ENCODE peak calls at places on chromosomes 4 and X, in five cellular contexts. I is ovary, O is GM23248, D is testis, H is astrocyte. N is an unnamed sample.

GRCh38 chr4:186201535-186202230 is 10.3 kb downstream of the CYP4V2 start:
- DNase-seq in I (no peak), O (peak; percentile 54), D (peak; percentile 33), H (no peak), N (no peak)

GRCh38 chr4:77697860-77698599 is 92.4 kb downstream of the CXCL13 start:
- DNase-seq in I (no peak), O (peak; percentile 75), D (peak; percentile 18), H (peak; percentile 55), N (no peak)

GRCh38 chr4:15729910-15730533 is 27.2 kb downstream of the BST1 start:
- DNase-seq in I (no peak), O (peak; percentile 62), D (peak; percentile 29), H (peak; percentile 20), N (no peak)

GRCh38 chr4:6294705-6295421 is 25.2 kb downstream of the WFS1 start:
- DNase-seq in I (no peak), O (no peak), D (no peak), H (no peak), N (no peak)

GRCh38 chr4:52076731-52077130 is 25.6 kb downstream of the SPATA18 start:
- DNase-seq in I (peak; percentile 32), O (no peak), D (peak; percentile 26), H (no peak), N (peak; percentile 22)

GRCh38 chrX:4091046-4091760 is 377.8 kb upstream of the PRKX start:
- DNase-seq in I (no peak), O (peak; percentile 0), D (no peak), H (no peak), N (no peak)

GRCh38 chrX:45743081-45743533 is 542.4 kb upstream of the DIPK2B start:
- DNase-seq in I (no peak), O (peak; percentile 77), D (no peak), H (peak; percentile 52), N (no peak)

GRCh38 chr4:2364654-2365053 is 53.8 kb downstream of the ZFYVE28 start:
- DNase-seq in I (peak; percentile 79), O (peak; percentile 92), D (peak; percentile 49), H (peak; percentile 44), N (peak; percentile 65)

GRCh38 chr4:159446266-159446976 is 343.5 kb downstream of the RAPGEF2 start:
- DNase-seq in I (no peak), O (peak; percentile 86), D (peak; percentile 49), H (peak; percentile 68), N (no peak)

GRCh38 chr4:182560358-182560757 is 317.2 kb downstream of the TENM3 start:
- DNase-seq in I (no peak), O (no peak), D (no peak), H (peak; percentile 65), N (no peak)

GRCh38 chr4:182065255-182065654 is 177.9 kb upstream of the TENM3 start:
- DNase-seq in I (no peak), O (no peak), D (peak; percentile 26), H (no peak), N (no peak)

GRCh38 chr4:33052241-33052640 is 2332.1 kb downstream of the PCDH7 start:
- DNase-seq in I (no peak), O (no peak), D (no peak), H (no peak), N (no peak)

GRCh38 chrX:41293269-41293668 is 40.7 kb upstream of the DDX3X start:
- DNase-seq in I (no peak), O (no peak), D (peak; percentile 15), H (no peak), N (no peak)

GRCh38 chr4:158129649-158130048 is 43.2 kb downstream of the GASK1B start:
- DNase-seq in I (no peak), O (peak; percentile 67), D (no peak), H (peak; percentile 47), N (no peak)

GRCh38 chr4:71732706-71733105 is 51.2 kb downstream of the GC start:
- DNase-seq in I (no peak), O (peak; percentile 70), D (no peak), H (peak; percentile 38), N (no peak)

GRCh38 chr4:62510228-62510627 is 1310.1 kb downstream of the ADGRL3 start:
- DNase-seq in I (no peak), O (no peak), D (no peak), H (no peak), N (no peak)

GRCh38 chrX:989959-990510 is 222.4 kb downstream of the CRLF2 start:
- DNase-seq in I (peak; percentile 88), O (no peak), D (peak; percentile 86), H (peak; percentile 92), N (peak; percentile 89)

GRCh38 chrX:131060147-131060546 is 2.0 kb downstream of the ARHGAP36 start:
- DNase-seq in I (no peak), O (no peak), D (no peak), H (no peak), N (no peak)

GRCh38 chr4:94595880-94596483 is 144.2 kb downstream of the PDLIM5 start:
- DNase-seq in I (no peak), O (peak; percentile 74), D (no peak), H (peak; percentile 47), N (no peak)

GRCh38 chr4:133154725-133155124 is 5.6 kb downstream of the PCDH10 start:
- DNase-seq in I (no peak), O (peak; percentile 59), D (peak; percentile 28), H (peak; percentile 53), N (no peak)

GRCh38 chrX:3451566-3451965 is 105.1 kb upstream of the MXRA5 start:
- DNase-seq in I (no peak), O (no peak), D (no peak), H (no peak), N (no peak)

GRCh38 chr4:112951362-112951962 is 98.0 kb upstream of the ANK2 start:
- DNase-seq in I (no peak), O (peak; percentile 52), D (no peak), H (peak; percentile 2), N (no peak)

GRCh38 chr4:145821771-145822170 is 116.9 kb downstream of the ZNF827 start:
- DNase-seq in I (no peak), O (no peak), D (no peak), H (no peak), N (no peak)

GRCh38 chr4:123995939-123996338 is 599.3 kb downstream of the SPRY1 start:
- DNase-seq in I (no peak), O (peak; percentile 89), D (no peak), H (peak; percentile 96), N (no peak)

GRCh38 chr4:56870927-56871326 is 36.8 kb upstream of the REST start:
- DNase-seq in I (no peak), O (peak; percentile 48), D (no peak), H (peak; percentile 9), N (no peak)

GRCh38 chr4:106358899-106359298 is 9.7 kb downstream of the GIMD1 start:
- DNase-seq in I (no peak), O (peak; percentile 79), D (no peak), H (peak; percentile 90), N (no peak)

GRCh38 chr4:164621886-164622521 is 131.9 kb upstream of the SMIM31 start:
- DNase-seq in I (no peak), O (peak; percentile 8), D (no peak), H (peak; percentile 31), N (no peak)

GRCh38 chr4:47852121-47852520 is 14.3 kb upstream of the CORIN start:
- DNase-seq in I (no peak), O (peak; percentile 87), D (peak; percentile 22), H (peak; percentile 89), N (no peak)

GRCh38 chr4:180751009-180751408 is 1492.2 kb upstream of the TENM3 start:
- DNase-seq in I (no peak), O (peak; percentile 0), D (no peak), H (peak; percentile 89), N (no peak)

GRCh38 chr4:38311495-38311894 is 351.3 kb downstream of the PTTG2 start:
- DNase-seq in I (no peak), O (no peak), D (no peak), H (no peak), N (no peak)

GRCh38 chr4:140097572-140097971 is 56.4 kb downstream of the MAML3 start:
- DNase-seq in I (no peak), O (no peak), D (no peak), H (no peak), N (no peak)

GRCh38 chr4:146051724-146052396 is 113.2 kb upstream of the ZNF827 start:
- DNase-seq in I (no peak), O (peak; percentile 87), D (no peak), H (peak; percentile 72), N (no peak)

GRCh38 chrX:70432936-70433847 is 10.1 kb downstream of the GDPD2 start:
- DNase-seq in I (no peak), O (no peak), D (no peak), H (no peak), N (no peak)

GRCh38 chr4:152462715-152463114 is 73.2 kb downstream of the FBXW7 start:
- DNase-seq in I (no peak), O (peak; percentile 56), D (no peak), H (peak; percentile 49), N (no peak)
- H3K4me1 ChIP-seq in I (no peaks in the 10 kb centered on the region), O (peaks cover 19% of the 10 kb centered on the region), D (no peaks in the 10 kb centered on the region), H (no peaks in the 10 kb centered on the region), N (peaks cover 3% of the 10 kb centered on the region)

GRCh38 chr4:1208970-1209704 is 36.8 kb upstream of the SPON2 start:
- DNase-seq in I (peak; percentile 67), O (no peak), D (peak; percentile 80), H (peak; percentile 36), N (peak; percentile 76)
- H3K4me1 ChIP-seq in I (peaks cover 38% of the 10 kb centered on the region), O (peaks cover 15% of the 10 kb centered on the region), D (peaks cover 51% of the 10 kb centered on the region), H (peaks cover 19% of the 10 kb centered on the region), N (peaks cover 17% of the 10 kb centered on the region)

GRCh38 chr4:25863347-25863784 is 578 bp upstream of the SEL1L3 start:
- DNase-seq in I (peak; percentile 36), O (no peak), D (no peak), H (no peak), N (no peak)

GRCh38 chr4:25867781-25868180 is 5.0 kb upstream of the SEL1L3 start:
- DNase-seq in I (no peak), O (no peak), D (no peak), H (no peak), N (no peak)

GRCh38 chr4:25862411-25863346 is at the start of gene SEL1L3:
- DNase-seq in I (peak; percentile 44), O (peak; percentile 54), D (peak; percentile 24), H (no peak), N (peak; percentile 74)

GRCh38 chr4:25863906-25864418 is 1.2 kb upstream of the SEL1L3 start:
- DNase-seq in I (no peak), O (no peak), D (no peak), H (no peak), N (peak; percentile 33)

DNA sequence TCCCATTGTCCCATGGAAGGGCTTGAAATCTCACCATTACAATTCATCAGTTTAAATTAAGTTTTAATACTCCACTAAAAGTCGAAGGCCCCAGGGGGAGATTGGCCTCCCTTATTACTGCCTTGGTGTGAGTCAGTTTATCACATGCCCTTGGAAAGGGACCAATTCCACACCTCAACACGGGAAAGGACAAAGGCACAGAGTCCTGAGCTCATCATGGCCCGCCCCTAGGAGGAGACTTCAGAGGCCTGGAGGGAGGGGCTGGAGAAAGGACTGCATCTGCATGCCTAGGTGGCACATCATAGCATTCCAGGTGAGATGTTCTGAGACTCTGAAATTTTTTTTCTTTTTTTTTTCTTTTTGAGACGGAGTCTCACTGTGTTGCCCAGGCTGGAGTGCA is 2.8 kb upstream of the SEL1L3 start:
- DNase-seq in I (no peak), O (peak; percentile 30), D (no peak), H (peak; percentile 32), N (no peak)
- H3K4me1 ChIP-seq in I (no peaks in the 10 kb centered on the region), O (peaks cover 12% of the 10 kb centered on the region), D (no peaks in the 10 kb centered on the region), H (peaks cover 7% of the 10 kb centered on the region), N (no peaks in the 10 kb centered on the region)

DNA sequence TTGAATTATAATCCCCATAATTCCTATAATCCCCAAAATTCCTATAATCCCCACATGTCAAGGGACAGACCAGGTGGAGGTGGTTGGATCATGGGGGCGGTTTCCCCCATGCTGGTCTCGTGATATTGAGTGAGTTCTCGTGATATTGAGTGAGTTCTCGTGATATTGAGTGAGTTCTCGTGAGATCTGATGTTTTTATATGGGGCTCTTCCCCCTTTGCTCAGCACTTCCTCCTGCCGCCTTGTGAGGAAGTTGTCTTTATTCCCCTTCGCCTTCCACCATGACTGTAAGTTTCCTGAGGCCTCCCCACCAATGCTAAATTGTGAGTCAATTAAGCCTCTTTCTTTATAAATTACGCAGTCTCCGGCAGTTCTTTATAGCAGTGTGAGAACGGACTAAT is 36.6 kb upstream of the GPR78 start:
- DNase-seq in I (no peak), O (no peak), D (no peak), H (no peak), N (no peak)
- H3K4me1 ChIP-seq in I (no peaks in the 10 kb centered on the region), O (peaks cover 17% of the 10 kb centered on the region), D (no peaks in the 10 kb centered on the region), H (peaks cover 12% of the 10 kb centered on the region), N (no peaks in the 10 kb centered on the region)